ENCODE peak calls at places on chromosomes 6 and 20, in eight cellular contexts. W is lower lobe of right lung, C is RWPE1, Z is progenitor cell of endocrine pancreas, D is cardiac fibroblast, O is body of pancreas, N is BJ, I is ovary. P is an unnamed sample.

GRCh38 chr6:166097914-166098522 is 69.6 kb downstream of the TBXT start:
- DNase-seq in W (peak), Z (peak), N (no peak), D (peak), C (peak), I (peak), O (peak), P (no peak)

GRCh38 chr20:5735845-5736530 is 14.2 kb upstream of the SHLD1 start:
- DNase-seq in D (peak), Z (no peak), N (no peak), I (peak), C (no peak), O (no peak), W (no peak), P (no peak)

GRCh38 chr6:134964451-134965203 is 14.7 kb upstream of the ALDH8A1 start:
- DNase-seq in I (no peak), O (no peak), Z (no peak), C (no peak), W (no peak), D (no peak), N (no peak), P (no peak)

GRCh38 chr6:165884813-165885765 is 222.0 kb upstream of the PDE10A start:
- DNase-seq in Z (peak), W (peak), I (peak), C (peak), D (peak), N (no peak), O (peak), P (no peak)

GRCh38 chr20:20024942-20025341 is 7.8 kb downstream of the NAA20 start:
- DNase-seq in Z (no peak), W (no peak), D (no peak), C (no peak), I (no peak), O (no peak), N (no peak), P (no peak)

GRCh38 chr6:126204598-126204997 is 135.3 kb upstream of the CENPW start:
- DNase-seq in W (no peak), O (no peak), Z (no peak), I (no peak), D (no peak), N (no peak), C (no peak), P (no peak)

GRCh38 chr6:122568350-122568749 is 41.9 kb upstream of the PKIB start:
- DNase-seq in C (no peak), Z (no peak), N (no peak), I (no peak), D (no peak), W (no peak), O (no peak), P (no peak)

GRCh38 chr6:169146536-169146935 is 107.1 kb downstream of the THBS2 start:
- DNase-seq in W (no peak), N (no peak), Z (no peak), I (no peak), O (no peak), C (no peak), D (peak), P (no peak)

GRCh38 chr6:161407581-161407980 is 133.7 kb upstream of the AGPAT4 start:
- DNase-seq in I (no peak), N (no peak), W (no peak), C (no peak), O (no peak), D (peak), Z (no peak), P (no peak)

GRCh38 chr6:159761135-159761872 is 541 bp upstream of the ACAT2 start:
- DNase-seq in N (no peak), O (peak), W (peak), I (peak), Z (peak), C (peak), D (peak), P (no peak)

GRCh38 chr6:24568687-24569086 is 73.9 kb downstream of the ALDH5A1 start:
- DNase-seq in O (no peak), Z (no peak), C (no peak), I (no peak), N (no peak), W (no peak), D (no peak), P (no peak)

GRCh38 chr6:73731285-73731684 is 35.3 kb downstream of the CD109 start:
- DNase-seq in I (no peak), C (no peak), N (no peak), Z (no peak), O (no peak), W (no peak), D (no peak), P (no peak)

GRCh38 chr20:52191436-52192295 is at the start of gene ZFP64:
- DNase-seq in W (peak), C (peak), Z (peak), I (peak), D (peak), N (peak), O (peak), P (no peak)

GRCh38 chr20:62961310-62961783 is 8.8 kb downstream of the SLC17A9 start:
- DNase-seq in C (peak), Z (no peak), D (no peak), O (no peak), N (no peak), W (no peak), I (no peak), P (no peak)

GRCh38 chr20:4782373-4782772 is 60.7 kb downstream of the PRND start:
- DNase-seq in N (no peak), D (no peak), W (no peak), C (no peak), O (peak), I (no peak), Z (no peak), P (no peak)

GRCh38 chr6:43120938-43121913 is 45.1 kb downstream of the PTK7 start:
- DNase-seq in N (peak), C (peak), O (peak), D (peak), Z (no peak), I (peak), W (no peak), P (peak)

GRCh38 chr6:166614589-166614988 is 12.5 kb downstream of the RPS6KA2 start:
- DNase-seq in Z (no peak), O (no peak), N (no peak), W (no peak), I (no peak), D (no peak), C (no peak), P (no peak)

GRCh38 chr20:49132995-49133451 is 55.1 kb downstream of the STAU1 start:
- DNase-seq in Z (no peak), D (peak), N (peak), C (peak), I (no peak), W (no peak), O (peak), P (no peak)

DNA sequence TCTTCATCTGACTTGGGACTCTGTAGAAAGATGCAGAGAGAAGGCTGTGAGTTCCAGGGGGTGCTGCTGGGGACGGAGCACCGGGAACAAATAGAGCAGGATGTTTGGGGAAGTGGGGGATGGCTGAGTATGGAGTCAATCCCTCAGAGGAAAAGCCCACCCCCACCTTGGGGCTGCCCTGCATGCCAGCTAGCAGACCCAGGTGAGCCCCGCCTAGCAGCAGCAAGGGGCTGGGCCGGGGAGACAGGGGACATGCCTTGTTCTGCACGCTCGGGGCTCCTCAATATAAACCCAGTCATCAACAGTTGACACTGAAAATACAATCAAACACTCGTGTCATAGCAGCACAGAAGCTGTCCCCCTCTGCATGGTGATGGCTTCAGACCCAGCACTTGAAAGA is 74.6 kb downstream of the NINL start:
- DNase-seq in N (no peak), W (no peak), C (no peak), D (no peak), O (no peak), Z (no peak), I (no peak), P (no peak)
- TF ChIP-seq CTCF in N (no peak), W (no peak), C (no peak), D (no peak), O (no peak), Z (no peak), I (no peak), P (no peak)

GRCh38 chr6:54053893-54054391 is 57.3 kb upstream of the MLIP start:
- DNase-seq in Z (no peak), C (peak), I (no peak), D (peak), O (no peak), N (peak), W (no peak), P (no peak)

GRCh38 chr6:54056105-54056504 is 55.1 kb upstream of the MLIP start:
- DNase-seq in I (no peak), N (no peak), O (no peak), D (no peak), C (no peak), W (no peak), Z (no peak), P (no peak)

GRCh38 chr6:54048782-54049181 is 62.5 kb upstream of the MLIP start:
- DNase-seq in I (no peak), W (no peak), O (no peak), Z (no peak), D (no peak), N (no peak), C (no peak), P (no peak)

GRCh38 chr6:54050750-54051149 is 60.5 kb upstream of the MLIP start:
- DNase-seq in O (no peak), I (no peak), Z (no peak), W (no peak), N (no peak), D (no peak), C (no peak), P (no peak)
- TF ChIP-seq CTCF in O (no peak), I (no peak), Z (no peak), W (no peak), N (no peak), D (no peak), C (no peak), P (no peak)

GRCh38 chr6:35624341-35625070 is 64.2 kb downstream of the FKBP5 start:
- DNase-seq in Z (no peak), N (no peak), I (no peak), W (no peak), D (peak), C (no peak), O (no peak), P (no peak)
- TF ChIP-seq CTCF in Z (peak), N (peak), I (no peak), W (peak), D (peak), C (no peak), O (peak), P (peak)

GRCh38 chr6:31708224-31708623 is 1.6 kb downstream of the LY6G6F start:
- DNase-seq in O (no peak), N (no peak), Z (no peak), C (no peak), I (no peak), D (no peak), W (no peak), P (no peak)

GRCh38 chr6:31706599-31706998 is at the start of gene LY6G6F:
- DNase-seq in C (no peak), I (no peak), N (no peak), D (peak), Z (no peak), O (no peak), W (no peak), P (no peak)

GRCh38 chr6:31710490-31711219 is 4.0 kb downstream of the LY6G6F start:
- DNase-seq in Z (no peak), D (no peak), I (no peak), N (no peak), O (no peak), W (no peak), C (no peak), P (no peak)

GRCh38 chr6:31711233-31711632 is 3.9 kb upstream of the LY6G6D start:
- DNase-seq in O (no peak), D (no peak), C (peak), I (no peak), W (no peak), Z (no peak), N (no peak), P (no peak)

DNA sequence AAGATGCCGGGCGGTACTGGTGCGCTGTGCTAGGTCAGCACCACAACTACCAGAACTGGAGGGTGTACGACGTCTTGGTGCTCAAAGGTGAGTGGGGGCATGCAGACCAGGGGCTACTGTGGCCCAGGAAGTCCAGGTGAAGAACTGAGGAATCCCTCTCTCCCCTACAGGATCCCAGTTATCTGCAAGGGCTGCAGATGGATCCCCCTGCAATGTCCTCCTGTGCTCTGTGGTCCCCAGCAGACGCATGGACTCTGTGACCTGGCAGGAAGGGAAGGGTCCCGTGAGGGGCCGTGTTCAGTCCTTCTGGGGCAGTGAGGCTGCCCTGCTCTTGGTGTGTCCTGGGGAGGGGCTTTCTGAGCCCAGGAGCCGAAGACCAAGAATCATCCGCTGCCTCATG is 1.0 kb downstream of the LY6G6F start:
- DNase-seq in D (no peak), Z (no peak), I (no peak), C (no peak), O (no peak), N (no peak), W (no peak), P (no peak)
- TF ChIP-seq CTCF in D (no peak), Z (no peak), I (no peak), C (no peak), O (no peak), N (no peak), W (no peak), P (no peak)

P was measured in chondrocyte.